ENCODE peak calls at places on chromosome 11, in ten cellular contexts. One of them, this sample, is unnamed.

GRCh38 chr11:66317766-66318575 is 1.1 kb upstream of the CD248 start:
- DNase-seq in H9: peak
- DNase-seq in DMS153: no peak
- DNase-seq in H1: no peak
- DNase-seq in foreskin fibroblast: peak
- DNase-seq in mammary epithelial cell: peak
- DNase-seq in GOT3: peak
- DNase-seq in stimulated activated CD8-positive, alpha-beta memory T cell treated with anti-CD3 and anti-CD28 coated beads, Interleukin-7, amount 100 ng/mL, for 24 hours: peak
- DNase-seq in GM10248: no peak
- DNase-seq in CD8-positive, alpha-beta memory T cell: peak
- DNase-seq in this sample: peak

GRCh38 chr11:20353829-20354434 is 9.6 kb upstream of the HTATIP2 start:
- DNase-seq in H9: no peak
- DNase-seq in DMS153: no peak
- DNase-seq in H1: peak
- DNase-seq in foreskin fibroblast: peak
- DNase-seq in mammary epithelial cell: peak
- DNase-seq in GOT3: no peak
- DNase-seq in stimulated activated CD8-positive, alpha-beta memory T cell treated with anti-CD3 and anti-CD28 coated beads, Interleukin-7, amount 100 ng/mL, for 24 hours: no peak
- DNase-seq in GM10248: peak
- DNase-seq in CD8-positive, alpha-beta memory T cell: no peak
- DNase-seq in this sample: peak

GRCh38 chr11:94855666-94856065 is 87.5 kb downstream of the AMOTL1 start:
- DNase-seq in H9: no peak
- DNase-seq in DMS153: no peak
- DNase-seq in H1: no peak
- DNase-seq in foreskin fibroblast: no peak
- DNase-seq in mammary epithelial cell: no peak
- DNase-seq in GOT3: no peak
- DNase-seq in stimulated activated CD8-positive, alpha-beta memory T cell treated with anti-CD3 and anti-CD28 coated beads, Interleukin-7, amount 100 ng/mL, for 24 hours: no peak
- DNase-seq in GM10248: no peak
- DNase-seq in CD8-positive, alpha-beta memory T cell: no peak
- DNase-seq in this sample: no peak

GRCh38 chr11:103317118-103317517 is 207.9 kb downstream of the DYNC2H1 start:
- DNase-seq in H9: no peak
- DNase-seq in DMS153: no peak
- DNase-seq in H1: no peak
- DNase-seq in foreskin fibroblast: no peak
- DNase-seq in mammary epithelial cell: peak
- DNase-seq in GOT3: no peak
- DNase-seq in stimulated activated CD8-positive, alpha-beta memory T cell treated with anti-CD3 and anti-CD28 coated beads, Interleukin-7, amount 100 ng/mL, for 24 hours: no peak
- DNase-seq in GM10248: no peak
- DNase-seq in CD8-positive, alpha-beta memory T cell: no peak
- DNase-seq in this sample: no peak

GRCh38 chr11:12329797-12330196 is 47.6 kb upstream of the PARVA start:
- DNase-seq in H9: no peak
- DNase-seq in DMS153: no peak
- DNase-seq in H1: no peak
- DNase-seq in foreskin fibroblast: no peak
- DNase-seq in mammary epithelial cell: no peak
- DNase-seq in GOT3: no peak
- DNase-seq in stimulated activated CD8-positive, alpha-beta memory T cell treated with anti-CD3 and anti-CD28 coated beads, Interleukin-7, amount 100 ng/mL, for 24 hours: no peak
- DNase-seq in GM10248: no peak
- DNase-seq in CD8-positive, alpha-beta memory T cell: no peak
- DNase-seq in this sample: no peak

GRCh38 chr11:128692750-128693578 is 908 bp upstream of the FLI1 start:
- DNase-seq in H9: peak
- DNase-seq in DMS153: no peak
- DNase-seq in H1: peak
- DNase-seq in foreskin fibroblast: peak
- DNase-seq in mammary epithelial cell: peak
- DNase-seq in GOT3: no peak
- DNase-seq in stimulated activated CD8-positive, alpha-beta memory T cell treated with anti-CD3 and anti-CD28 coated beads, Interleukin-7, amount 100 ng/mL, for 24 hours: no peak
- DNase-seq in GM10248: peak
- DNase-seq in CD8-positive, alpha-beta memory T cell: peak
- DNase-seq in this sample: peak

GRCh38 chr11:2522636-2523255 is 77.9 kb downstream of the KCNQ1 start:
- DNase-seq in H9: peak
- DNase-seq in DMS153: no peak
- DNase-seq in H1: peak
- DNase-seq in foreskin fibroblast: no peak
- DNase-seq in mammary epithelial cell: no peak
- DNase-seq in GOT3: no peak
- DNase-seq in stimulated activated CD8-positive, alpha-beta memory T cell treated with anti-CD3 and anti-CD28 coated beads, Interleukin-7, amount 100 ng/mL, for 24 hours: no peak
- DNase-seq in GM10248: no peak
- DNase-seq in CD8-positive, alpha-beta memory T cell: no peak
- DNase-seq in this sample: peak

GRCh38 chr11:33507967-33508366 is 192.7 kb downstream of the C11orf91 start:
- DNase-seq in H9: peak
- DNase-seq in DMS153: no peak
- DNase-seq in H1: no peak
- DNase-seq in foreskin fibroblast: peak
- DNase-seq in mammary epithelial cell: peak
- DNase-seq in GOT3: no peak
- DNase-seq in stimulated activated CD8-positive, alpha-beta memory T cell treated with anti-CD3 and anti-CD28 coated beads, Interleukin-7, amount 100 ng/mL, for 24 hours: no peak
- DNase-seq in GM10248: no peak
- DNase-seq in CD8-positive, alpha-beta memory T cell: no peak
- DNase-seq in this sample: peak

GRCh38 chr11:8707541-8708270 is 25.1 kb downstream of the RPL27A start:
- DNase-seq in H9: no peak
- DNase-seq in DMS153: no peak
- DNase-seq in H1: no peak
- DNase-seq in foreskin fibroblast: no peak
- DNase-seq in mammary epithelial cell: no peak
- DNase-seq in GOT3: no peak
- DNase-seq in stimulated activated CD8-positive, alpha-beta memory T cell treated with anti-CD3 and anti-CD28 coated beads, Interleukin-7, amount 100 ng/mL, for 24 hours: no peak
- DNase-seq in GM10248: no peak
- DNase-seq in CD8-positive, alpha-beta memory T cell: no peak
- DNase-seq in this sample: no peak

GRCh38 chr11:26245046-26245445 is 86.9 kb upstream of the ANO3 start:
- DNase-seq in H9: no peak
- DNase-seq in DMS153: no peak
- DNase-seq in H1: no peak
- DNase-seq in foreskin fibroblast: peak
- DNase-seq in mammary epithelial cell: no peak
- DNase-seq in GOT3: no peak
- DNase-seq in stimulated activated CD8-positive, alpha-beta memory T cell treated with anti-CD3 and anti-CD28 coated beads, Interleukin-7, amount 100 ng/mL, for 24 hours: no peak
- DNase-seq in GM10248: no peak
- DNase-seq in CD8-positive, alpha-beta memory T cell: no peak
- DNase-seq in this sample: no peak

GRCh38 chr11:116991491-116991890 is 106.7 kb downstream of the SIK3 start:
- DNase-seq in H9: no peak
- DNase-seq in DMS153: no peak
- DNase-seq in H1: no peak
- DNase-seq in foreskin fibroblast: no peak
- DNase-seq in mammary epithelial cell: no peak
- DNase-seq in GOT3: no peak
- DNase-seq in stimulated activated CD8-positive, alpha-beta memory T cell treated with anti-CD3 and anti-CD28 coated beads, Interleukin-7, amount 100 ng/mL, for 24 hours: no peak
- DNase-seq in GM10248: no peak
- DNase-seq in CD8-positive, alpha-beta memory T cell: no peak
- DNase-seq in this sample: no peak

GRCh38 chr11:130087294-130087926 is 17.7 kb downstream of the APLP2 start:
- DNase-seq in H9: no peak
- DNase-seq in DMS153: no peak
- DNase-seq in H1: no peak
- DNase-seq in foreskin fibroblast: no peak
- DNase-seq in mammary epithelial cell: no peak
- DNase-seq in GOT3: no peak
- DNase-seq in stimulated activated CD8-positive, alpha-beta memory T cell treated with anti-CD3 and anti-CD28 coated beads, Interleukin-7, amount 100 ng/mL, for 24 hours: no peak
- DNase-seq in GM10248: no peak
- DNase-seq in CD8-positive, alpha-beta memory T cell: peak
- DNase-seq in this sample: no peak

GRCh38 chr11:2265396-2265795 is 5.0 kb downstream of the ASCL2 start:
- DNase-seq in H9: no peak
- DNase-seq in DMS153: no peak
- DNase-seq in H1: no peak
- DNase-seq in foreskin fibroblast: no peak
- DNase-seq in mammary epithelial cell: no peak
- DNase-seq in GOT3: no peak
- DNase-seq in stimulated activated CD8-positive, alpha-beta memory T cell treated with anti-CD3 and anti-CD28 coated beads, Interleukin-7, amount 100 ng/mL, for 24 hours: no peak
- DNase-seq in GM10248: no peak
- DNase-seq in CD8-positive, alpha-beta memory T cell: no peak
- DNase-seq in this sample: no peak

GRCh38 chr11:92557848-92558247 is 333.2 kb downstream of the FAT3 start:
- DNase-seq in H9: no peak
- DNase-seq in DMS153: no peak
- DNase-seq in H1: no peak
- DNase-seq in foreskin fibroblast: no peak
- DNase-seq in mammary epithelial cell: no peak
- DNase-seq in GOT3: no peak
- DNase-seq in stimulated activated CD8-positive, alpha-beta memory T cell treated with anti-CD3 and anti-CD28 coated beads, Interleukin-7, amount 100 ng/mL, for 24 hours: no peak
- DNase-seq in GM10248: no peak
- DNase-seq in CD8-positive, alpha-beta memory T cell: no peak
- DNase-seq in this sample: no peak

GRCh38 chr11:69295079-69295994 is 1.4 kb downstream of the MYEOV start:
- DNase-seq in H9: no peak
- DNase-seq in DMS153: no peak
- DNase-seq in H1: no peak
- DNase-seq in foreskin fibroblast: no peak
- DNase-seq in mammary epithelial cell: no peak
- DNase-seq in GOT3: no peak
- DNase-seq in stimulated activated CD8-positive, alpha-beta memory T cell treated with anti-CD3 and anti-CD28 coated beads, Interleukin-7, amount 100 ng/mL, for 24 hours: no peak
- DNase-seq in GM10248: no peak
- DNase-seq in CD8-positive, alpha-beta memory T cell: no peak
- DNase-seq in this sample: no peak

GRCh38 chr11:111923351-111923788 is 4.7 kb downstream of the C11orf52 start:
- DNase-seq in H9: no peak
- DNase-seq in DMS153: no peak
- DNase-seq in H1: no peak
- DNase-seq in foreskin fibroblast: peak
- DNase-seq in mammary epithelial cell: no peak
- DNase-seq in GOT3: no peak
- DNase-seq in stimulated activated CD8-positive, alpha-beta memory T cell treated with anti-CD3 and anti-CD28 coated beads, Interleukin-7, amount 100 ng/mL, for 24 hours: no peak
- DNase-seq in GM10248: no peak
- DNase-seq in CD8-positive, alpha-beta memory T cell: no peak
- DNase-seq in this sample: no peak

GRCh38 chr11:19498986-19499669 is 213.5 kb upstream of the NAV2 start:
- DNase-seq in H9: no peak
- DNase-seq in DMS153: no peak
- DNase-seq in H1: no peak
- DNase-seq in foreskin fibroblast: peak
- DNase-seq in mammary epithelial cell: peak
- DNase-seq in GOT3: no peak
- DNase-seq in stimulated activated CD8-positive, alpha-beta memory T cell treated with anti-CD3 and anti-CD28 coated beads, Interleukin-7, amount 100 ng/mL, for 24 hours: no peak
- DNase-seq in GM10248: no peak
- DNase-seq in CD8-positive, alpha-beta memory T cell: no peak
- DNase-seq in this sample: no peak

GRCh38 chr11:44982496-44983062 is 31.9 kb upstream of the TP53I11 start:
- DNase-seq in H9: no peak
- DNase-seq in DMS153: no peak
- DNase-seq in H1: no peak
- DNase-seq in foreskin fibroblast: no peak
- DNase-seq in mammary epithelial cell: no peak
- DNase-seq in GOT3: no peak
- DNase-seq in stimulated activated CD8-positive, alpha-beta memory T cell treated with anti-CD3 and anti-CD28 coated beads, Interleukin-7, amount 100 ng/mL, for 24 hours: no peak
- DNase-seq in GM10248: no peak
- DNase-seq in CD8-positive, alpha-beta memory T cell: no peak
- DNase-seq in this sample: peak

GRCh38 chr11:47057374-47057773 is 119.3 kb downstream of the ARFGAP2 start:
- DNase-seq in H9: no peak
- DNase-seq in DMS153: no peak
- DNase-seq in H1: no peak
- DNase-seq in foreskin fibroblast: no peak
- DNase-seq in mammary epithelial cell: no peak
- DNase-seq in GOT3: no peak
- DNase-seq in stimulated activated CD8-positive, alpha-beta memory T cell treated with anti-CD3 and anti-CD28 coated beads, Interleukin-7, amount 100 ng/mL, for 24 hours: no peak
- DNase-seq in GM10248: no peak
- DNase-seq in CD8-positive, alpha-beta memory T cell: no peak
- DNase-seq in this sample: no peak

GRCh38 chr11:4125141-4125540 is 30.5 kb downstream of the RRM1 start:
- DNase-seq in H9: no peak
- DNase-seq in DMS153: no peak
- DNase-seq in H1: no peak
- DNase-seq in foreskin fibroblast: peak
- DNase-seq in mammary epithelial cell: peak
- DNase-seq in GOT3: no peak
- DNase-seq in stimulated activated CD8-positive, alpha-beta memory T cell treated with anti-CD3 and anti-CD28 coated beads, Interleukin-7, amount 100 ng/mL, for 24 hours: no peak
- DNase-seq in GM10248: no peak
- DNase-seq in CD8-positive, alpha-beta memory T cell: no peak
- DNase-seq in this sample: no peak

GRCh38 chr11:116134450-116134849 is 630.2 kb upstream of the CADM1 start:
- DNase-seq in H9: no peak
- DNase-seq in DMS153: no peak
- DNase-seq in H1: peak
- DNase-seq in foreskin fibroblast: no peak
- DNase-seq in mammary epithelial cell: no peak
- DNase-seq in GOT3: no peak
- DNase-seq in stimulated activated CD8-positive, alpha-beta memory T cell treated with anti-CD3 and anti-CD28 coated beads, Interleukin-7, amount 100 ng/mL, for 24 hours: no peak
- DNase-seq in GM10248: no peak
- DNase-seq in CD8-positive, alpha-beta memory T cell: no peak
- DNase-seq in this sample: no peak

GRCh38 chr11:118660646-118661424 is 18.6 kb downstream of the TREH start:
- DNase-seq in H9: peak
- DNase-seq in DMS153: no peak
- DNase-seq in H1: no peak
- DNase-seq in foreskin fibroblast: no peak
- DNase-seq in mammary epithelial cell: no peak
- DNase-seq in GOT3: no peak
- DNase-seq in stimulated activated CD8-positive, alpha-beta memory T cell treated with anti-CD3 and anti-CD28 coated beads, Interleukin-7, amount 100 ng/mL, for 24 hours: no peak
- DNase-seq in GM10248: no peak
- DNase-seq in CD8-positive, alpha-beta memory T cell: no peak
- DNase-seq in this sample: no peak

GRCh38 chr11:130522284-130522961 is 74.0 kb downstream of the ADAMTS15 start:
- DNase-seq in H9: peak
- DNase-seq in DMS153: no peak
- DNase-seq in H1: peak
- DNase-seq in foreskin fibroblast: peak
- DNase-seq in mammary epithelial cell: peak
- DNase-seq in GOT3: peak
- DNase-seq in stimulated activated CD8-positive, alpha-beta memory T cell treated with anti-CD3 and anti-CD28 coated beads, Interleukin-7, amount 100 ng/mL, for 24 hours: no peak
- DNase-seq in GM10248: no peak
- DNase-seq in CD8-positive, alpha-beta memory T cell: no peak
- DNase-seq in this sample: peak

GRCh38 chr11:36156486-36157150 is 132.6 kb downstream of the COMMD9 start:
- DNase-seq in H9: no peak
- DNase-seq in DMS153: no peak
- DNase-seq in H1: no peak
- DNase-seq in foreskin fibroblast: no peak
- DNase-seq in mammary epithelial cell: no peak
- DNase-seq in GOT3: no peak
- DNase-seq in stimulated activated CD8-positive, alpha-beta memory T cell treated with anti-CD3 and anti-CD28 coated beads, Interleukin-7, amount 100 ng/mL, for 24 hours: no peak
- DNase-seq in GM10248: no peak
- DNase-seq in CD8-positive, alpha-beta memory T cell: no peak
- DNase-seq in this sample: no peak

GRCh38 chr11:6576471-6577373 is 26.7 kb downstream of the RRP8 start:
- DNase-seq in H9: no peak
- DNase-seq in DMS153: no peak
- DNase-seq in H1: peak
- DNase-seq in foreskin fibroblast: peak
- DNase-seq in mammary epithelial cell: no peak
- DNase-seq in GOT3: no peak
- DNase-seq in stimulated activated CD8-positive, alpha-beta memory T cell treated with anti-CD3 and anti-CD28 coated beads, Interleukin-7, amount 100 ng/mL, for 24 hours: no peak
- DNase-seq in GM10248: no peak
- DNase-seq in CD8-positive, alpha-beta memory T cell: no peak
- DNase-seq in this sample: no peak

GRCh38 chr11:61129608-61130523 is 27.6 kb downstream of the CD5 start:
- DNase-seq in H9: peak
- DNase-seq in DMS153: no peak
- DNase-seq in H1: peak
- DNase-seq in foreskin fibroblast: peak
- DNase-seq in mammary epithelial cell: peak
- DNase-seq in GOT3: no peak
- DNase-seq in stimulated activated CD8-positive, alpha-beta memory T cell treated with anti-CD3 and anti-CD28 coated beads, Interleukin-7, amount 100 ng/mL, for 24 hours: peak
- DNase-seq in GM10248: peak
- DNase-seq in CD8-positive, alpha-beta memory T cell: peak
- DNase-seq in this sample: peak

GRCh38 chr11:33877029-33877428 is 14.8 kb downstream of the LMO2 start:
- DNase-seq in H9: no peak
- DNase-seq in DMS153: no peak
- DNase-seq in H1: no peak
- DNase-seq in foreskin fibroblast: no peak
- DNase-seq in mammary epithelial cell: no peak
- DNase-seq in GOT3: no peak
- DNase-seq in stimulated activated CD8-positive, alpha-beta memory T cell treated with anti-CD3 and anti-CD28 coated beads, Interleukin-7, amount 100 ng/mL, for 24 hours: no peak
- DNase-seq in GM10248: no peak
- DNase-seq in CD8-positive, alpha-beta memory T cell: no peak
- DNase-seq in this sample: no peak

GRCh38 chr11:37946155-37946766 is 1348.2 kb upstream of the RAG2 start:
- DNase-seq in H9: peak
- DNase-seq in DMS153: no peak
- DNase-seq in H1: peak
- DNase-seq in foreskin fibroblast: peak
- DNase-seq in mammary epithelial cell: peak
- DNase-seq in GOT3: no peak
- DNase-seq in stimulated activated CD8-positive, alpha-beta memory T cell treated with anti-CD3 and anti-CD28 coated beads, Interleukin-7, amount 100 ng/mL, for 24 hours: no peak
- DNase-seq in GM10248: no peak
- DNase-seq in CD8-positive, alpha-beta memory T cell: no peak
- DNase-seq in this sample: peak

This sample was measured in WTC11.